ENCODE peak calls at places on chromosomes 12 and 14, in seven cellular contexts. C, A, D, W, X, B and V are unnamed samples.

GRCh38 chr12:12925383-12925782 is 26.6 kb downstream of the GPRC5D start:
- DNase-seq in C (no peak), A (no peak), D (no peak), W (no peak), X (no peak), B (no peak), V (no peak)

GRCh38 chr14:87944987-87945604 is 47.9 kb downstream of the GALC start:
- DNase-seq in C (peak), A (no peak), D (no peak), W (no peak), X (no peak), B (no peak), V (no peak)

GRCh38 chr12:119178544-119179334 is at the start of gene HSPB8:
- DNase-seq in C (peak), A (peak), D (no peak), W (no peak), X (peak), B (no peak), V (peak)

GRCh38 chr12:72836184-72836583 is 564.0 kb downstream of the TRHDE start:
- DNase-seq in C (no peak), A (no peak), D (no peak), W (no peak), X (no peak), B (no peak), V (no peak)

GRCh38 chr12:108299516-108299915 is 39.6 kb downstream of the CMKLR1 start:
- DNase-seq in C (no peak), A (no peak), D (no peak), W (no peak), X (no peak), B (no peak), V (no peak)

GRCh38 chr14:99579903-99580570 is 24.0 kb downstream of the CCDC85C start:
- DNase-seq in C (no peak), A (no peak), D (no peak), W (no peak), X (no peak), B (no peak), V (no peak)

GRCh38 chr14:101845496-101845895 is 84.0 kb downstream of the PPP2R5C start:
- DNase-seq in C (no peak), A (no peak), D (no peak), W (no peak), X (no peak), B (no peak), V (no peak)

GRCh38 chr14:104144911-104145825 is 6.8 kb downstream of the KIF26A start:
- DNase-seq in C (no peak), A (no peak), D (no peak), W (no peak), X (peak), B (no peak), V (no peak)

GRCh38 chr12:121232163-121232562 is 22.2 kb downstream of the P2RX4 start:
- DNase-seq in C (no peak), A (no peak), D (no peak), W (no peak), X (no peak), B (no peak), V (no peak)

GRCh38 chr14:88181072-88181471 is 142.0 kb downstream of the KCNK10 start:
- DNase-seq in C (no peak), A (no peak), D (no peak), W (no peak), X (no peak), B (no peak), V (no peak)

GRCh38 chr12:29782821-29783772 is 645 bp downstream of the TMTC1 start:
- DNase-seq in C (no peak), A (peak), D (no peak), W (no peak), X (peak), B (no peak), V (peak)